ENCODE peak calls at places on chromosomes 6 and 20, in eight cellular contexts. Z is neural crest cell; F is fibroblast of the conjunctiva; K is psoas muscle; I is glutamatergic neuron; D is CD8-positive, alpha-beta memory T cell; X is foreskin fibroblast; U is HuH-7.5. L is an unnamed sample.

GRCh38 chr6:107114872-107115694 is at the start of gene BEND3:
- DNase-seq in Z (peak; percentile 29), F (no peak), K (peak; percentile 37), I (peak; percentile 62), D (peak; percentile 28), X (peak; percentile 53), U (peak; percentile 69), L (peak; percentile 46)

GRCh38 chr6:132973556-132973993 is 159.2 kb downstream of the RPS12 start:
- DNase-seq in Z (no peak), F (no peak), K (no peak), I (no peak), D (no peak), X (no peak), U (no peak), L (no peak)

GRCh38 chr6:118103381-118104105 is 196.5 kb downstream of the SLC35F1 start:
- DNase-seq in Z (no peak), F (no peak), K (no peak), I (no peak), D (no peak), X (no peak), U (no peak), L (no peak)

GRCh38 chr6:34813028-34813742 is 21.3 kb downstream of the BLTP3A start:
- DNase-seq in Z (no peak), F (no peak), K (no peak), I (no peak), D (no peak), X (no peak), U (no peak), L (no peak)

GRCh38 chr6:19333936-19334335 is 503.2 kb upstream of the ID4 start:
- DNase-seq in Z (no peak), F (no peak), K (no peak), I (no peak), D (no peak), X (peak; percentile 4), U (no peak), L (no peak)

GRCh38 chr6:111222341-111222740 is 135.0 kb downstream of the SLC16A10 start:
- DNase-seq in Z (no peak), F (no peak), K (no peak), I (no peak), D (no peak), X (no peak), U (no peak), L (no peak)

GRCh38 chr6:126890055-126890454 is 228.4 kb upstream of the RSPO3 start:
- DNase-seq in Z (no peak), F (no peak), K (no peak), I (no peak), D (no peak), X (no peak), U (no peak), L (no peak)

GRCh38 chr20:47574616-47575401 is 73.1 kb downstream of the NCOA3 start:
- DNase-seq in Z (no peak), F (no peak), K (no peak), I (no peak), D (no peak), X (peak; percentile 72), U (no peak), L (no peak)

GRCh38 chr20:35174458-35175216 is 2.8 kb downstream of the PROCR start:
- DNase-seq in Z (no peak), F (no peak), K (peak; percentile 31), I (peak; percentile 28), D (no peak), X (no peak), U (peak; percentile 91), L (no peak)

GRCh38 chr6:39517763-39518162 is 195.3 kb upstream of the KCNK16 start:
- DNase-seq in Z (no peak), F (no peak), K (no peak), I (no peak), D (no peak), X (peak; percentile 7), U (no peak), L (no peak)

GRCh38 chr20:62139636-62140035 is 3.6 kb downstream of the PSMA7 start:
- DNase-seq in Z (no peak), F (no peak), K (no peak), I (no peak), D (no peak), X (no peak), U (no peak), L (no peak)

GRCh38 chr20:37907677-37908397 is 4.9 kb downstream of the VSTM2L start:
- DNase-seq in Z (peak; percentile 42), F (peak; percentile 59), K (no peak), I (peak; percentile 56), D (no peak), X (peak; percentile 36), U (no peak), L (no peak)

GRCh38 chr6:27059621-27060425 is 187.7 kb upstream of the PRSS16 start:
- DNase-seq in Z (no peak), F (no peak), K (no peak), I (no peak), D (no peak), X (no peak), U (no peak), L (no peak)

GRCh38 chr6:85111481-85112001 is 338.3 kb upstream of the NT5E start:
- DNase-seq in Z (no peak), F (no peak), K (no peak), I (no peak), D (no peak), X (no peak), U (no peak), L (no peak)

GRCh38 chr6:111995409-111995808 is 58.5 kb upstream of the CCN6 start:
- DNase-seq in Z (no peak), F (peak; percentile 28), K (no peak), I (no peak), D (no peak), X (peak; percentile 87), U (no peak), L (no peak)

GRCh38 chr6:132456700-132457143 is 55.4 kb upstream of the MOXD1 start:
- DNase-seq in Z (no peak), F (no peak), K (peak; percentile 21), I (peak; percentile 56), D (no peak), X (peak; percentile 68), U (no peak), L (no peak)

GRCh38 chr20:40286991-40287531 is 402.0 kb downstream of the MAFB start:
- DNase-seq in Z (no peak), F (no peak), K (peak; percentile 83), I (no peak), D (no peak), X (no peak), U (no peak), L (peak; percentile 91)

GRCh38 chr6:54681987-54682386 is 164.6 kb upstream of the FAM83B start:
- DNase-seq in Z (no peak), F (peak; percentile 33), K (no peak), I (no peak), D (no peak), X (peak; percentile 62), U (no peak), L (no peak)

GRCh38 chr6:143805832-143806281 is 37.3 kb upstream of the LTV1 start:
- DNase-seq in Z (no peak), F (peak; percentile 36), K (no peak), I (no peak), D (no peak), X (no peak), U (no peak), L (no peak)

GRCh38 chr6:99933129-99933528 is 60.9 kb downstream of the MCHR2 start:
- DNase-seq in Z (no peak), F (peak; percentile 30), K (no peak), I (no peak), D (no peak), X (peak; percentile 77), U (no peak), L (no peak)

GRCh38 chr6:5761370-5761769 is 245.4 kb downstream of the NRN1 start:
- DNase-seq in Z (no peak), F (no peak), K (no peak), I (no peak), D (no peak), X (peak; percentile 33), U (no peak), L (no peak)

GRCh38 chr6:31575335-31575901 is at the start of gene TNF:
- DNase-seq in Z (no peak), F (no peak), K (peak; percentile 56), I (no peak), D (peak; percentile 66), X (no peak), U (no peak), L (peak; percentile 65)

GRCh38 chr6:163565140-163565539 is 150.6 kb downstream of the QKI start:
- DNase-seq in Z (no peak), F (no peak), K (no peak), I (peak; percentile 35), D (no peak), X (no peak), U (no peak), L (no peak)

GRCh38 chr6:145096846-145097245 is 638.5 kb downstream of the EPM2A start:
- DNase-seq in Z (no peak), F (no peak), K (no peak), I (no peak), D (no peak), X (no peak), U (no peak), L (no peak)

GRCh38 chr6:118908441-118908840 is 14.5 kb downstream of the ASF1A start:
- DNase-seq in Z (no peak), F (no peak), K (no peak), I (no peak), D (no peak), X (no peak), U (no peak), L (no peak)

L was measured in ureter.